ENCODE peak calls at places on chromosomes 12 and 14, in nine cellular contexts. T is NCI-H187; H is LHCN-M2; M is H54; L is activated T-cell treated with anti-CD3 and anti-CD28 coated beads, Interleukin-2, amount 50 U/mL, for 1 hour; J is sciatic nerve; O is GM18507; K is neural crest cell; D is M059J. E is an unnamed sample.

GRCh38 chr12:72349491-72349890 is 77.3 kb downstream of the TRHDE start:
- DNase-seq in T (no peak), H (no peak), M (no peak), L (no peak), J (no peak), O (no peak), K (no peak), D (no peak), E (no peak)

GRCh38 chr12:51082561-51083139 is 746 bp downstream of the CSRNP2 start:
- DNase-seq in T (peak; percentile 19), H (peak; percentile 52), M (peak; percentile 38), L (peak; percentile 33), J (no peak), O (no peak), K (no peak), D (peak; percentile 67), E (peak; percentile 12)

GRCh38 chr14:76339922-76340615 is 35.9 kb upstream of the ESRRB start:
- DNase-seq in T (no peak), H (no peak), M (no peak), L (no peak), J (no peak), O (no peak), K (no peak), D (no peak), E (no peak)

GRCh38 chr12:105935106-105935505 is 203.6 kb downstream of the NUAK1 start:
- DNase-seq in T (no peak), H (peak; percentile 68), M (no peak), L (no peak), J (no peak), O (no peak), K (no peak), D (no peak), E (no peak)

GRCh38 chr12:10365716-10366433 is 24.0 kb downstream of the KLRK1 start:
- DNase-seq in T (peak; percentile 28), H (peak; percentile 75), M (no peak), L (no peak), J (no peak), O (no peak), K (no peak), D (peak; percentile 16), E (no peak)

GRCh38 chr12:81692008-81692407 is 67.1 kb downstream of the PPFIA2 start:
- DNase-seq in T (no peak), H (no peak), M (no peak), L (no peak), J (no peak), O (no peak), K (no peak), D (no peak), E (no peak)

GRCh38 chr14:106327234-106327633 is 800.9 kb downstream of the TMEM121 start:
- DNase-seq in T (no peak), H (no peak), M (no peak), L (no peak), J (no peak), O (no peak), K (no peak), D (no peak), E (no peak)

GRCh38 chr12:131829795-131830334 is 1.7 kb downstream of the MMP17 start:
- DNase-seq in T (no peak), H (no peak), M (no peak), L (no peak), J (no peak), O (no peak), K (no peak), D (no peak), E (no peak)

GRCh38 chr12:128671528-128672042 is 152.2 kb downstream of the SLC15A4 start:
- DNase-seq in T (no peak), H (no peak), M (no peak), L (no peak), J (no peak), O (no peak), K (no peak), D (peak; percentile 5), E (no peak)

GRCh38 chr14:69260979-69261605 is 1.1 kb downstream of the GALNT16 start:
- DNase-seq in T (peak; percentile 23), H (no peak), M (no peak), L (peak; percentile 49), J (peak; percentile 61), O (peak; percentile 58), K (peak; percentile 48), D (no peak), E (peak; percentile 93)

GRCh38 chr12:95574799-95575452 is 23.6 kb upstream of the USP44 start:
- DNase-seq in T (no peak), H (peak; percentile 43), M (no peak), L (no peak), J (no peak), O (no peak), K (no peak), D (peak; percentile 56), E (no peak)

GRCh38 chr12:39125580-39125979 is 220.2 kb upstream of the CPNE8 start:
- DNase-seq in T (no peak), H (no peak), M (no peak), L (no peak), J (no peak), O (no peak), K (no peak), D (peak; percentile 19), E (no peak)

GRCh38 chr14:83816755-83817154 is 1713.2 kb upstream of the FLRT2 start:
- DNase-seq in T (no peak), H (no peak), M (no peak), L (no peak), J (no peak), O (no peak), K (no peak), D (no peak), E (no peak)

GRCh38 chr12:42912367-42912766 is 322.8 kb upstream of the PRICKLE1 start:
- DNase-seq in T (no peak), H (no peak), M (no peak), L (no peak), J (no peak), O (no peak), K (no peak), D (no peak), E (no peak)

GRCh38 chr14:101627913-101628257 is 66.6 kb downstream of the DIO3 start:
- DNase-seq in T (no peak), H (no peak), M (no peak), L (no peak), J (no peak), O (no peak), K (no peak), D (no peak), E (no peak)

GRCh38 chr12:14772946-14773345 is 30.3 kb downstream of the WBP11 start:
- DNase-seq in T (no peak), H (no peak), M (no peak), L (no peak), J (no peak), O (no peak), K (no peak), D (no peak), E (no peak)

GRCh38 chr14:74710477-74710876 is 2.4 kb downstream of the AREL1 start:
- DNase-seq in T (no peak), H (no peak), M (no peak), L (no peak), J (no peak), O (no peak), K (no peak), D (no peak), E (no peak)

GRCh38 chr12:84994436-84994835 is 41.6 kb downstream of the TSPAN19 start:
- DNase-seq in T (no peak), H (no peak), M (no peak), L (no peak), J (no peak), O (no peak), K (no peak), D (no peak), E (no peak)

E was measured in GM20000.